ENCODE peak calls at places on chromosomes 6 and 20, in four cellular contexts. N is thoracic aorta, A is H9, Z is AG04450. O is an unnamed sample.

GRCh38 chr6:82959385-82959941 is 106.2 kb downstream of the UBE3D start:
- DNase-seq in A (peak; percentile 45), Z (peak; percentile 58), N (no peak), O (no peak)

GRCh38 chr6:157223021-157223430 is 100.3 kb downstream of the TMEM242 start:
- DNase-seq in A (no peak), N (no peak), Z (no peak), O (no peak)

GRCh38 chr6:149940673-149940984 is 1.2 kb upstream of the ULBP2 start:
- DNase-seq in N (no peak), A (no peak), Z (no peak), O (no peak)

GRCh38 chr6:1286972-1287600 is 24.8 kb upstream of the FOXQ1 start:
- DNase-seq in N (no peak), A (no peak), Z (peak; percentile 63), O (no peak)

GRCh38 chr6:88650029-88650619 is 313.3 kb downstream of the RNGTT start:
- DNase-seq in A (no peak), N (no peak), Z (peak; percentile 57), O (no peak)

GRCh38 chr20:22567944-22568871 is 16.2 kb downstream of the FOXA2 start:
- DNase-seq in Z (no peak), A (peak; percentile 69), N (no peak), O (no peak)

GRCh38 chr6:143579703-143580102 is 68.2 kb upstream of the FUCA2 start:
- DNase-seq in A (no peak), N (peak; percentile 49), Z (peak; percentile 79), O (no peak)

GRCh38 chr6:125924169-125924568 is 32.4 kb upstream of the HINT3 start:
- DNase-seq in N (no peak), A (no peak), Z (no peak), O (no peak)

GRCh38 chr6:165096868-165097267 is 212.5 kb downstream of the C6orf118 start:
- DNase-seq in N (no peak), A (no peak), Z (no peak), O (no peak)

GRCh38 chr20:46898433-46898832 is 3.8 kb downstream of the EYA2 start:
- DNase-seq in Z (no peak), N (no peak), A (no peak), O (no peak)

GRCh38 chr6:136341367-136341766 is 51.7 kb upstream of the BCLAF1 start:
- DNase-seq in N (no peak), A (no peak), Z (no peak), O (no peak)

GRCh38 chr20:51446656-51447055 is 95.9 kb downstream of the NFATC2 start:
- DNase-seq in A (no peak), Z (no peak), N (no peak), O (peak; percentile 56)

GRCh38 chr20:57953638-57954037 is 243.8 kb upstream of the PMEPA1 start:
- DNase-seq in Z (no peak), N (no peak), A (no peak), O (no peak)

GRCh38 chr6:43093361-43094289 is 17.5 kb downstream of the PTK7 start:
- DNase-seq in N (no peak), Z (no peak), A (peak; percentile 56), O (no peak)

GRCh38 chr6:168035098-168035660 is 37.7 kb downstream of the KIF25 start:
- DNase-seq in N (no peak), Z (peak; percentile 27), A (peak; percentile 83), O (no peak)

GRCh38 chr6:16432075-16433032 is 194.0 kb downstream of the GMPR start:
- DNase-seq in N (no peak), A (no peak), Z (peak; percentile 34), O (no peak)

GRCh38 chr6:111673871-111674270 is 68.2 kb upstream of the TRAF3IP2 start:
- DNase-seq in A (no peak), Z (no peak), N (no peak), O (no peak)

GRCh38 chr6:56663344-56663743 is 20.7 kb upstream of the DST start:
- DNase-seq in N (no peak), Z (no peak), A (no peak), O (no peak)

GRCh38 chr6:144283781-144284473 is 1.2 kb upstream of the UTRN start:
- DNase-seq in Z (no peak), N (no peak), A (no peak), O (no peak)

GRCh38 chr6:84007871-84008270 is 25.7 kb upstream of the MRAP2 start:
- DNase-seq in Z (no peak), A (no peak), N (no peak), O (no peak)

GRCh38 chr6:158286413-158286812 is 25.9 kb upstream of the TULP4 start:
- DNase-seq in Z (no peak), A (no peak), N (no peak), O (no peak)

GRCh38 chr20:29079769-29080690 is 2177.4 kb upstream of the DEFB115 start:
- DNase-seq in N (no peak), Z (no peak), A (no peak), O (no peak)

GRCh38 chr20:56628873-56629463 is at the start of gene TFAP2C:
- DNase-seq in N (no peak), A (peak; percentile 84), Z (no peak), O (peak; percentile 63)

GRCh38 chr6:48474136-48474535 is 363.1 kb upstream of the PTCHD4 start:
- DNase-seq in N (no peak), A (no peak), Z (no peak), O (no peak)

GRCh38 chr6:48474764-48475674 is 364.0 kb upstream of the PTCHD4 start:
- DNase-seq in N (no peak), A (no peak), Z (no peak), O (no peak)

GRCh38 chr6:48472535-48472934 is 361.5 kb upstream of the PTCHD4 start:
- DNase-seq in N (no peak), A (no peak), Z (no peak), O (no peak)

GRCh38 chr6:48472121-48472520 is 361.1 kb upstream of the PTCHD4 start:
- DNase-seq in Z (no peak), N (no peak), A (no peak), O (no peak)

DNA sequence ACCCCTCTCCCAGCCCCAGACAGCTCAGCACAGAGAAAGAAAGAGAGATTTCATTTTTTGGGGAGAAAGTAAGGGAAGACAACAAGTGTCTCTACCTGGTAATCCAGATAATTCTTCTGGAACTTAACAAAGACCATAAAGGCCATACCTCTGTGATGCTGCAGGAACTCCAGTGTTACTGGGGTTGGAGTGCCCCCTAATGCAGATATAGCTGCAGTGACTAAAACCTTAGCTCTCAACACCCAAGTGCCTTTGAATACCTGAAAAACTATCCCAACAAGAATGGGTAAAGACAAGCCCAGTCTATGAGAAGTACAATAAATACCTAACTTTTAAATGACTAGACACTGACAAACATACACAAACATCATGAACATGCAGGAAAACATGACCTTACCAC is 365.3 kb upstream of the PTCHD4 start:
- DNase-seq in N (no peak), A (peak; percentile 41), Z (no peak), O (no peak)
- TF ChIP-seq CTCF in N (no peak), A (peak; percentile 72), Z (peak; percentile 49), O (no peak)

DNA sequence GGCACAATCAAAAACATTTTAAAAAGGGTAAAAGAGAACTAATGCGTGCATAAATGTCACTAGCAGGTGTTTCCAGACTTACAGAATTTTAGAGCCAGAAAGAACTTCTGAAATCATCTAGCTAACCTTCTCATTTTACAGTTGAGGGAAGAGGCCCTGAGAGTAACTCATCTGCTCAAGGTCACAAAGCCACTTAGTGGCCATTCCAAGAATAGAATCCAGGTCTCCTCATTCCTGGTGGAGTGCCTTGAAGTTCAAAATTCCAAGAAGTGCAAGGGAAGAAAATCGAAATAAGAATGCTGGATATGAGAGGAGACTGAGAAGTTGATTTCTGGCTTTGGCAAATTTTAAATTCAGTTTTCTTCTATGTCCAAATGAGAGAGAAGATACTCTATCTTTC is 3.2 kb upstream of the KIAA0408 start:
- DNase-seq in A (no peak), Z (no peak), N (no peak), O (no peak)
- TF ChIP-seq CTCF in A (peak; percentile 47), Z (no peak), N (no peak), O (no peak)

GRCh38 chr6:108492131-108492766 is 68.5 kb upstream of the FOXO3 start:
- DNase-seq in A (no peak), Z (peak; percentile 7), N (no peak), O (no peak)

GRCh38 chr6:108501559-108501958 is 59.2 kb upstream of the FOXO3 start:
- DNase-seq in N (no peak), Z (no peak), A (no peak), O (no peak)

GRCh38 chr6:108494434-108494833 is 66.3 kb upstream of the FOXO3 start:
- DNase-seq in N (no peak), A (no peak), Z (no peak), O (no peak)

GRCh38 chr6:108502826-108503225 is 57.9 kb upstream of the FOXO3 start:
- DNase-seq in N (no peak), Z (no peak), A (no peak), O (no peak)

DNA sequence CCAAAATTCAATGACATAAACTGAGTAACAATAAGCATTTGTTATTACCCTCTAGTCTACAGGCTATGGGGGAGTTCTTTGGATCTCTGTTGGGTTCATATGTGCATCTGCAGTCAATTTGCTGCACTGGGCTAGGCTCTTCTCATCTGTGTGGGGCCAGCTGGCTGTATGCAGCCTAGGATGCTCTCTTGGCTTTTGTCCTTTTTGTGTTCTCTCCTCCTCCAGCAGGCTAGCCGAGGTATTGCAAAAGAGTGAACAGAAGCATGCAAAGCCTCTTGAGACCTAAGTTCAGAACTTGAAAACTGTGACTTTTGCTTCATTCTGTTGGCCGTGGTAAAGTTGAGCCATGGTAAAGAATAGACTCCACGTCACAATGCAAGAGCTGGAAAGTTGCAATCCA is 62.8 kb upstream of the FOXO3 start:
- DNase-seq in A (peak; percentile 52), Z (no peak), N (no peak), O (no peak)
- TF ChIP-seq CTCF in A (peak; percentile 62), Z (peak; percentile 61), N (no peak), O (no peak)

GRCh38 chr6:99790679-99791078 is 184.0 kb downstream of the PRDM13 start:
- DNase-seq in A (no peak), Z (no peak), N (no peak), O (no peak)
- TF ChIP-seq CTCF in A (peak; percentile 49), Z (peak; percentile 10), N (no peak), O (no peak)

GRCh38 chr20:60039526-60039925 is 81.3 kb downstream of the CDH26 start:
- DNase-seq in Z (no peak), N (no peak), A (no peak), O (no peak)

GRCh38 chr20:60036346-60037119 is 78.3 kb downstream of the CDH26 start:
- DNase-seq in A (no peak), N (no peak), Z (no peak), O (no peak)

GRCh38 chr20:60035486-60035885 is 77.3 kb downstream of the CDH26 start:
- DNase-seq in N (no peak), Z (no peak), A (no peak), O (no peak)

GRCh38 chr20:60038400-60038799 is 80.2 kb downstream of the CDH26 start:
- DNase-seq in Z (no peak), N (no peak), A (no peak), O (no peak)

GRCh38 chr20:60037120-60037499 is 78.9 kb downstream of the CDH26 start:
- DNase-seq in A (peak; percentile 58), Z (no peak), N (no peak), O (no peak)
- TF ChIP-seq CTCF in A (peak; percentile 51), Z (peak; percentile 49), N (no peak), O (no peak)

O was measured in omental fat pad.